ENCODE peak calls at places on chromosomes 4 and X, in eight cellular contexts. A is testis, I is GM23248, V is HCT116, D is heart right ventricle, Q is colonic mucosa, B is Peyer's patch, Z is breast epithelium. P is an unnamed sample.
A peak's percentile ranks its signal among the peaks of the same experiment; 100 is the strongest.

GRCh38 chr4:147423229-147423628 is 57.7 kb upstream of the EDNRA start:
- DNase-seq in V (no peak), A (no peak), B (no peak), D (no peak), Z (no peak), Q (no peak), I (no peak), P (no peak)

GRCh38 chr4:75995727-75996126 is 5.0 kb upstream of the SDAD1 start:
- DNase-seq in Q (no peak), V (peak; percentile 42), Z (no peak), A (no peak), I (peak; percentile 76), D (no peak), B (no peak), P (no peak)

GRCh38 chr4:77776182-77777134 is 42.7 kb downstream of the CNOT6L start:
- DNase-seq in Q (no peak), D (no peak), Z (no peak), V (no peak), B (no peak), A (no peak), I (peak; percentile 5), P (no peak)

GRCh38 chr4:108651068-108651794 is 832 bp downstream of the OSTC start:
- DNase-seq in Q (no peak), A (no peak), V (no peak), B (no peak), D (no peak), I (peak; percentile 93), Z (no peak), P (no peak)

GRCh38 chrX:117376460-117376859 is 740.1 kb downstream of the KLHL13 start:
- DNase-seq in V (peak; percentile 12), Z (no peak), I (no peak), D (no peak), B (no peak), A (no peak), Q (no peak), P (no peak)

GRCh38 chrX:40576291-40576690 is 4.5 kb upstream of the ATP6AP2 start:
- DNase-seq in V (no peak), I (no peak), B (no peak), A (no peak), D (no peak), Z (no peak), Q (no peak), P (no peak)

GRCh38 chrX:132094169-132094568 is 33.7 kb downstream of the FRMD7 start:
- DNase-seq in Q (no peak), I (peak; percentile 37), D (no peak), B (no peak), A (no peak), V (no peak), Z (no peak), P (no peak)

GRCh38 chr4:77040856-77041576 is 34.8 kb downstream of the CCNI start:
- DNase-seq in Z (no peak), B (no peak), D (no peak), I (peak; percentile 65), Q (no peak), A (no peak), V (no peak), P (no peak)

GRCh38 chr4:1019320-1019719 is 7.9 kb downstream of the FGFRL1 start:
- DNase-seq in V (no peak), B (no peak), I (no peak), Q (no peak), D (no peak), A (no peak), Z (no peak), P (no peak)

GRCh38 chr4:17492058-17492741 is 19.7 kb downstream of the QDPR start:
- DNase-seq in Q (no peak), B (no peak), D (no peak), V (no peak), Z (no peak), I (no peak), A (no peak), P (no peak)

GRCh38 chrX:38277802-38278201 is 49.5 kb downstream of the RPGR start:
- DNase-seq in Z (no peak), V (no peak), I (no peak), A (no peak), D (no peak), Q (no peak), B (no peak), P (no peak)

GRCh38 chrX:118383120-118383519 is 37.2 kb downstream of the WDR44 start:
- DNase-seq in Q (no peak), V (no peak), Z (no peak), D (no peak), A (no peak), I (peak; percentile 45), B (no peak), P (no peak)
- H3K9me3 ChIP-seq in Q (no peaks in the 10 kb centered on the region), V (no peaks in the 10 kb centered on the region), Z (no peaks in the 10 kb centered on the region), D (no peaks in the 10 kb centered on the region), A (no peaks in the 10 kb centered on the region), I (no peaks in the 10 kb centered on the region), B (no peaks in the 10 kb centered on the region), P (no peaks in the 10 kb centered on the region)

DNA sequence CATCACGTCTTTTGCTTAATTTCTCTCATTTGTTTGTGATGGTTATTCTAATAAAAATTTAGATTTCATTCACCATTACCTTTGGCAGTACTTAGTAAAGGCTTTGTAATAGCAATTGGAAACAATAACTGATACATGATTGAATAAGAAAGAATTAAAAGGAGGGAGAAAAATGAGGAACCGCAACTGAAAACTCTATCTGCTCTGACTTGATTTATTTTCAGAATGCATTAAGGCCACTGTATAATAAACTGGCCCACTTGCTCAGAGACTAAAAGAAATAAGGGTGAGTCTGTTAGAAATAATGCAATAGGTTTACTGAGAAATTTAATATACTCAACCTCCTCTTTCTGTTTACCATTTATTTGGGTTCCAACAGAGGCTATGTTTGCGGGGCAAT is 351.5 kb downstream of the TMA16 start:
- DNase-seq in Q (no peak), B (no peak), I (no peak), Z (no peak), D (no peak), A (no peak), V (no peak), P (no peak)
- H3K9me3 ChIP-seq in Q (no peaks in the 10 kb centered on the region), B (no peaks in the 10 kb centered on the region), I (no peaks in the 10 kb centered on the region), Z (no peaks in the 10 kb centered on the region), D (peaks cover 7% of the 10 kb centered on the region), A (no peaks in the 10 kb centered on the region), V (no peaks in the 10 kb centered on the region), P (no peaks in the 10 kb centered on the region)

DNA sequence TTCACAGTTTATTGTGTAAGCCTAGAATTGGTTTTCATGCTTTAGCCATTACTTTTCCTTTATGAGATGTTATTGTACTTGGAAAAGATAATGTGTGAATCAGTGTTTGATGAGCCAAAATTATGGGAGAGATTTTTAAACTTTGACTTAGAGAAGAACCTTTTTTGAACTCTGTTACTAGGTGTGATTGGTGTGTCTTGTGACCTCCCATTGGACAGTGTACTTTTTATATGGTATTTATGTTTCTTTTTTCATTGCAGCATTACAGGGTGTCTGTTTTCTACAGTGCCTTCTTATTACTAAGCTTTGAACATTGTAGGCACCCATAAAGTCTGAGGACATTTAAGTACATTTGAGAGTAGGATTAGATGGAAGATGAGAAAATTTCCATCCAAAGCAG is 91.1 kb downstream of the SLC4A4 start:
- DNase-seq in B (no peak), A (no peak), Q (no peak), Z (no peak), D (no peak), V (no peak), I (no peak), P (no peak)
- H3K9me3 ChIP-seq in B (no peaks in the 10 kb centered on the region), A (no peaks in the 10 kb centered on the region), Q (no peaks in the 10 kb centered on the region), Z (peaks cover 1% of the 10 kb centered on the region), D (peaks cover 2% of the 10 kb centered on the region), V (no peaks in the 10 kb centered on the region), I (no peaks in the 10 kb centered on the region), P (no peaks in the 10 kb centered on the region)

GRCh38 chrX:80174925-80175574 is 160.5 kb downstream of the TBX22 start:
- DNase-seq in Q (no peak), A (peak; percentile 71), D (peak; percentile 30), I (no peak), Z (no peak), V (no peak), B (no peak), P (no peak)
- H3K9me3 ChIP-seq in Q (no peaks in the 10 kb centered on the region), A (no peaks in the 10 kb centered on the region), D (no peaks in the 10 kb centered on the region), I (no peaks in the 10 kb centered on the region), Z (no peaks in the 10 kb centered on the region), V (no peaks in the 10 kb centered on the region), B (no peaks in the 10 kb centered on the region), P (no peaks in the 10 kb centered on the region)

GRCh38 chrX:106451933-106452332 is 159.8 kb upstream of the RADX start:
- DNase-seq in I (no peak), D (no peak), Z (no peak), Q (no peak), V (no peak), B (no peak), A (no peak), P (no peak)

GRCh38 chrX:106457802-106458201 is 154.0 kb upstream of the RADX start:
- DNase-seq in D (no peak), I (no peak), V (no peak), B (no peak), Z (no peak), Q (no peak), A (no peak), P (no peak)
- H3K9me3 ChIP-seq in D (no peaks in the 10 kb centered on the region), I (no peaks in the 10 kb centered on the region), V (no peaks in the 10 kb centered on the region), B (no peaks in the 10 kb centered on the region), Z (no peaks in the 10 kb centered on the region), Q (no peaks in the 10 kb centered on the region), A (no peaks in the 10 kb centered on the region), P (no peaks in the 10 kb centered on the region)

GRCh38 chrX:53563324-53563723 is 123.2 kb downstream of the HUWE1 start:
- DNase-seq in Z (no peak), Q (no peak), V (no peak), B (no peak), A (peak; percentile 68), D (no peak), I (no peak), P (no peak)

GRCh38 chrX:53556868-53557267 is 122.7 kb upstream of the HSD17B10 start:
- DNase-seq in I (no peak), V (no peak), D (no peak), A (no peak), B (no peak), Q (no peak), Z (no peak), P (no peak)

GRCh38 chrX:53558646-53559045 is 124.5 kb upstream of the HSD17B10 start:
- DNase-seq in Z (no peak), A (no peak), B (no peak), V (no peak), Q (no peak), D (no peak), I (no peak), P (no peak)

GRCh38 chrX:53561912-53562311 is 124.6 kb downstream of the HUWE1 start:
- DNase-seq in A (no peak), Z (no peak), D (no peak), Q (no peak), I (no peak), B (no peak), V (no peak), P (no peak)
- H3K9me3 ChIP-seq in A (no peaks in the 10 kb centered on the region), Z (no peaks in the 10 kb centered on the region), D (no peaks in the 10 kb centered on the region), Q (no peaks in the 10 kb centered on the region), I (no peaks in the 10 kb centered on the region), B (no peaks in the 10 kb centered on the region), V (no peaks in the 10 kb centered on the region), P (no peaks in the 10 kb centered on the region)

GRCh38 chr4:167964766-167965373 is 127.5 kb upstream of the ANXA10 start:
- DNase-seq in B (no peak), V (no peak), Q (no peak), A (no peak), I (no peak), Z (no peak), D (no peak), P (no peak)

GRCh38 chr4:167966161-167966560 is 126.2 kb upstream of the ANXA10 start:
- DNase-seq in B (no peak), D (no peak), I (no peak), A (no peak), V (no peak), Z (no peak), Q (no peak), P (no peak)
- H3K9me3 ChIP-seq in B (no peaks in the 10 kb centered on the region), D (peaks cover 19% of the 10 kb centered on the region), I (no peaks in the 10 kb centered on the region), A (no peaks in the 10 kb centered on the region), V (no peaks in the 10 kb centered on the region), Z (peaks cover 16% of the 10 kb centered on the region), Q (no peaks in the 10 kb centered on the region), P (no peaks in the 10 kb centered on the region)

P was measured in CD4-positive, alpha-beta T cell.